ENCODE peak calls at places on chromosomes 3 and 15, in nine cellular contexts. Q, I, W, M, Z, A, O, N and Y are unnamed samples.

GRCh38 chr3:187165144-187165543 is 25.8 kb upstream of the RPL39L start:
- DNase-seq in N (no peak), A (no peak), M (peak), W (peak), Z (peak), I (peak), O (peak), Q (peak), Y (no peak)

GRCh38 chr15:73334086-73334485 is 34.7 kb downstream of the HCN4 start:
- DNase-seq in I (no peak), O (no peak), Q (no peak), A (peak), W (no peak), Z (no peak), N (no peak), M (no peak), Y (no peak)

GRCh38 chr15:69551391-69552056 is 98.9 kb downstream of the RPLP1 start:
- DNase-seq in Q (no peak), W (no peak), I (no peak), M (no peak), A (no peak), Z (no peak), N (no peak), O (no peak), Y (no peak)

GRCh38 chr15:55573224-55573623 is 14.9 kb downstream of the PYGO1 start:
- DNase-seq in N (no peak), Z (no peak), A (no peak), W (no peak), I (no peak), M (no peak), O (no peak), Q (no peak), Y (no peak)

GRCh38 chr3:180093535-180093934 is 56.8 kb upstream of the PEX5L start:
- DNase-seq in M (no peak), Z (no peak), I (no peak), W (no peak), A (no peak), N (no peak), Q (no peak), O (no peak), Y (no peak)

GRCh38 chr3:48997714-48998637 is 7.9 kb downstream of the P4HTM start:
- DNase-seq in I (no peak), Z (no peak), O (peak), W (no peak), A (no peak), M (no peak), N (no peak), Q (no peak), Y (no peak)

GRCh38 chr15:74144153-74144775 is 13.9 kb downstream of the ISLR2 start:
- DNase-seq in Z (no peak), Q (no peak), A (no peak), N (no peak), W (no peak), M (no peak), O (no peak), I (no peak), Y (no peak)

GRCh38 chr15:62739507-62739906 is 303.0 kb upstream of the TPM1 start:
- DNase-seq in O (no peak), M (no peak), N (no peak), A (no peak), Z (no peak), I (peak), Q (no peak), W (peak), Y (no peak)

GRCh38 chr15:69783211-69783610 is 314.5 kb downstream of the TLE3 start:
- DNase-seq in O (no peak), A (no peak), N (no peak), M (no peak), W (no peak), Q (no peak), Z (no peak), I (no peak), Y (no peak)

GRCh38 chr15:74146277-74146800 is 16.0 kb downstream of the ISLR2 start:
- DNase-seq in I (no peak), O (no peak), Z (no peak), A (no peak), Q (no peak), N (no peak), M (no peak), W (no peak), Y (no peak)

GRCh38 chr3:88031543-88032148 is 27.2 kb downstream of the CGGBP1 start:
- DNase-seq in W (peak), A (no peak), O (no peak), M (peak), Q (no peak), Z (no peak), N (peak), I (peak), Y (no peak)

GRCh38 chr3:53198256-53198977 is 37.4 kb downstream of the PRKCD start:
- DNase-seq in I (no peak), Z (no peak), O (no peak), Q (peak), W (no peak), A (no peak), N (no peak), M (no peak), Y (no peak)

GRCh38 chr15:69880616-69881309 is 217.0 kb downstream of the TLE3 start:
- DNase-seq in Q (no peak), O (no peak), N (no peak), M (no peak), Z (no peak), I (no peak), A (no peak), W (no peak), Y (no peak)

GRCh38 chr3:115402651-115403050 is 220.7 kb upstream of the GAP43 start:
- DNase-seq in M (no peak), A (no peak), Q (no peak), O (no peak), I (no peak), W (no peak), Z (no peak), N (no peak), Y (no peak)

GRCh38 chr3:182214406-182214805 is 502.7 kb downstream of the SOX2 start:
- DNase-seq in I (no peak), Q (no peak), O (no peak), Z (no peak), A (no peak), N (no peak), M (no peak), W (no peak), Y (no peak)

GRCh38 chr3:180564676-180565075 is 37.3 kb upstream of the TTC14 start:
- DNase-seq in W (no peak), O (no peak), M (no peak), I (no peak), A (no peak), Z (no peak), N (no peak), Q (no peak), Y (no peak)

GRCh38 chr3:120506828-120507774 is 56.3 kb upstream of the FSTL1 start:
- DNase-seq in Z (peak), A (no peak), Q (peak), O (no peak), N (no peak), I (peak), W (peak), M (peak), Y (no peak)

GRCh38 chr3:48064292-48064829 is 48.1 kb upstream of the MAP4 start:
- DNase-seq in O (no peak), N (no peak), M (no peak), W (peak), A (no peak), I (peak), Z (no peak), Q (no peak), Y (no peak)

GRCh38 chr15:29233566-29233965 is 36.1 kb downstream of the NSMCE3 start:
- DNase-seq in O (no peak), A (no peak), M (no peak), I (no peak), Q (no peak), N (no peak), Z (no peak), W (peak), Y (no peak)

GRCh38 chr3:114111060-114111790 is 54.7 kb downstream of the QTRT2 start:
- DNase-seq in Z (no peak), I (no peak), O (no peak), A (no peak), N (no peak), M (no peak), Q (no peak), W (no peak), Y (no peak)

GRCh38 chr15:60717008-60717407 is 238.1 kb upstream of the ICE2 start:
- DNase-seq in W (no peak), A (no peak), N (no peak), Z (no peak), I (no peak), O (no peak), Q (no peak), M (no peak), Y (no peak)

GRCh38 chr15:48520376-48521155 is 124.9 kb downstream of the FBN1 start:
- DNase-seq in I (no peak), O (no peak), Q (no peak), N (no peak), Z (no peak), W (no peak), M (no peak), A (no peak), Y (no peak)

GRCh38 chr3:158808697-158809096 is 6.8 kb downstream of the MFSD1 start:
- DNase-seq in I (peak), A (no peak), W (peak), M (peak), O (no peak), N (no peak), Z (no peak), Q (no peak), Y (no peak)

GRCh38 chr15:34514251-34514760 is 69.1 kb downstream of the GOLGA8B start:
- DNase-seq in Q (peak), I (no peak), M (no peak), W (no peak), Z (peak), A (no peak), O (peak), N (no peak), Y (peak)

GRCh38 chr3:186425788-186426730 is 64.0 kb upstream of the DGKG start:
- DNase-seq in W (peak), I (peak), Q (peak), N (no peak), A (no peak), M (no peak), O (no peak), Z (no peak), Y (no peak)

GRCh38 chr3:74469713-74470112 is 144.7 kb downstream of the CNTN3 start:
- DNase-seq in A (no peak), M (no peak), W (no peak), I (no peak), N (no peak), O (no peak), Z (no peak), Q (no peak), Y (no peak)

GRCh38 chr3:74465652-74466415 is 148.6 kb downstream of the CNTN3 start:
- DNase-seq in N (no peak), Z (no peak), Q (peak), M (no peak), I (no peak), O (no peak), A (no peak), W (peak), Y (no peak)

GRCh38 chr3:74469151-74469550 is 145.3 kb downstream of the CNTN3 start:
- DNase-seq in A (no peak), O (no peak), N (no peak), W (peak), M (no peak), Q (no peak), Z (no peak), I (no peak), Y (no peak)

DNA sequence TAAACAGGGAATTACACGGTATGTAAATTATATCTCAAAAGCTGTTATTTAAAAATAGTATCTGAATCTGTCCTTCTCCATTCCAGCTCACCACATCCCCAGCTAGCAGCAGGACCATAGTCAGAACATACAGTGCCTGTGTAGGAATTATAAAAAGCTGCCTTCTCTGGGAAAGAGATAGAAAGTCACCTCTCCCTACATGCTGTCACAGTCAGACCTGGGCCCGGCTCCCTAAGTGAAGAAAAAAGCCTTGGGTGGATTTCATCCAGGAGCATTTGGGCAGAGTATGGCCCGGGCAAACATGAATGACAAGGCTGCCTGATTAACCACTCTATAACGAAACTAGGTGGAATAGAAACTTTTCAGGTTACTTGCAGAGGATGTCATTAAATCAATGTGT is 144.1 kb downstream of the CNTN3 start:
- DNase-seq in A (no peak), O (no peak), Q (no peak), I (no peak), Z (no peak), M (no peak), W (no peak), N (no peak), Y (no peak)
- H3K27ac ChIP-seq in A (no peak), O (no peak), Q (no peak), I (no peak), Z (no peak), M (no peak), W (no peak), N (no peak), Y (no peak)

GRCh38 chr15:72195101-72195511 is 2.5 kb downstream of the GRAMD2A start:
- DNase-seq in N (no peak), A (no peak), I (no peak), Q (no peak), W (no peak), O (no peak), M (no peak), Z (no peak), Y (no peak)
- H3K27ac ChIP-seq in N (no peak), A (peak), I (no peak), Q (no peak), W (no peak), O (no peak), M (peak), Z (no peak), Y (no peak)

GRCh38 chr3:159856496-159857098 is 132.0 kb upstream of the IL12A start:
- DNase-seq in N (no peak), Q (no peak), I (no peak), W (no peak), O (no peak), A (no peak), M (no peak), Z (no peak), Y (no peak)

GRCh38 chr3:159852821-159853505 is 135.7 kb upstream of the IL12A start:
- DNase-seq in N (no peak), W (peak), M (peak), O (peak), A (no peak), I (peak), Q (peak), Z (peak), Y (no peak)

GRCh38 chr3:159853506-159853864 is 135.2 kb upstream of the IL12A start:
- DNase-seq in M (no peak), Z (no peak), Q (no peak), W (no peak), A (no peak), N (no peak), O (no peak), I (no peak), Y (no peak)

GRCh38 chr3:159855599-159856495 is 132.8 kb upstream of the IL12A start:
- DNase-seq in Z (no peak), Q (no peak), M (no peak), I (no peak), O (no peak), W (no peak), A (no peak), N (no peak), Y (no peak)

DNA sequence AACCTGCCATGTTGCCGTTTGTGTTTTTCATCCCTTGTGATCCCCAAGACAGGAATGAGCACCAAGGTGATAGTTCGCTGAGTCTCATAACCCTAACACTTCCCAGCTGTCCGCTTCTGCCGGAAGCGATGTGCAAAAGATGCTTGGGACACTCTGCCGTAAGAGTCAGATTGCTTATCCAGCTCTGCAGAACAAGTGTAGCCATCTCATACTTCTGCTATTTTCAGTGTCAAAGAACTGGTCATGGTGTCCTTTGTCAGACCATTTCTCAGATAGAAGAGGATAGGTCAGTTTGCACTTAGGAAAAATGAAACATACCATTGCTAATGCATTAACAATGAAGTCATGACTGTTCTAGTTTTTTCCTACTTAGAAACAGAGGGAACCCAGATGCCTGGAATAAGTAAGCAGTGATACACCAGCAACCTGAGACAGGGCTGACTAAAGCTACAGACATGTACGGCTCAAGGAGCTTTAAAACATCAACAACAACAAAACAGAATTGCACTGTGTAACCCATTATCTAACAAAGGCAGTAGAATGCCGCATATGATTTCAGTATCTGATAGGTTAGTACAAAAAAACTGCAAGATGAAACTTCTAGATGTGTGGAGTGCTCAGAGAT is 134.0 kb upstream of the IL12A start:
- DNase-seq in W (peak), Q (peak), O (no peak), M (peak), A (no peak), N (no peak), I (peak), Z (no peak), Y (no peak)
- H3K27ac ChIP-seq in W (peak), Q (peak), O (peak), M (peak), A (no peak), N (no peak), I (peak), Z (peak), Y (no peak)

DNA sequence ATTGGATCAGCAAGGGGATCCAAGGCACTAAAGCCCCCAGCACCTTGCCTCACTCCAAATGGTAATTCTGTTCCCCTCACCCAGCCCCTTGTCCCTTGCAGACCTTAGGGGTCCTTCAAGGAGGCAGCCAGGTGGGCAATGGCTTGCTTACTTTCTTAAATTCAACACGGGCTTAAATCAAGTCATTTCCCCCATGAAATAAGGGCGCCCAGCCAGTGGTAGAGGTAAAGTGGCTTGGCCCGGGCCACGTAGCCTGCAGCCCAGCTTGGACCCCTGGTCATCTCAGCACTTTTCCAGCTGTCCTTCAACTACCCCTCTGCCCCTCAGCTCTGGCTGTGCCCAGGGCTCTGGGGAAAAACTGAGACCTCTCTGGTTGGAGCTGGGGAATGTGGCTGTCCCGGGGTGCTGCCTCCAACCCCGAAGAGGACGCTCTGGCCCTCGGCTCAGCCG is 1.2 kb downstream of the PSTPIP1 start:
- DNase-seq in M (no peak), Q (no peak), A (peak), W (no peak), Z (no peak), N (no peak), I (no peak), O (no peak), Y (no peak)
- H3K27ac ChIP-seq in M (peak), Q (no peak), A (no peak), W (no peak), Z (no peak), N (peak), I (no peak), O (no peak), Y (peak)

DNA sequence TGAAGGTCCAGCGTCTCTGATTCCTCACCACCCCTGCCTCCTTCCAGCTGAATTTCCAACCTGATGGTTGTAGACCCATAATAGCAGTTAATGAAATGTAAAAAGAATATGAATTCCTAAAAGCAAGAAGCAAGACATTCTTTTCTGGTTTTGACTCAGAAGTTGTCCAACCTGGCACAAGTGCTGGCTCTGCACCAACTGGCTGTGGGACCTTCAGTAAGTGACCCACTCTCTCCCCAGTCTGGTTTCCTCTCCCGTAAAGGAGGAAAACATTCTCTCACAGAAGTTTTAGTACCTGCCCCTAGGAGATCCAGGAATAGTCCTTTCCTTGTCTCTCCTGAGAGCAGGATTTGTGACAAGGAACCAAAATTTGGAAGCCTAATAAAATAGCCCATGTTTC is 236.9 kb upstream of the TRIM42 start:
- DNase-seq in O (no peak), M (peak), W (peak), A (no peak), I (peak), Z (peak), Q (no peak), N (no peak), Y (no peak)
- H3K27ac ChIP-seq in O (no peak), M (no peak), W (no peak), A (no peak), I (no peak), Z (no peak), Q (no peak), N (no peak), Y (no peak)

GRCh38 chr3:8421711-8422110 is 79.9 kb upstream of the LMCD1 start:
- DNase-seq in M (no peak), W (no peak), A (no peak), Q (no peak), Z (no peak), I (no peak), O (no peak), N (no peak), Y (no peak)

GRCh38 chr3:8421267-8421666 is 80.4 kb upstream of the LMCD1 start:
- DNase-seq in O (no peak), N (no peak), I (no peak), W (no peak), Q (no peak), Z (no peak), M (no peak), A (no peak), Y (no peak)

GRCh38 chr3:8423307-8423706 is 78.3 kb upstream of the LMCD1 start:
- DNase-seq in A (no peak), Z (no peak), O (no peak), M (no peak), W (no peak), I (no peak), Q (no peak), N (no peak), Y (no peak)

GRCh38 chr3:8416965-8417364 is 84.7 kb upstream of the LMCD1 start:
- DNase-seq in O (no peak), A (no peak), I (peak), W (peak), Q (peak), Z (no peak), N (no peak), M (peak), Y (no peak)

DNA sequence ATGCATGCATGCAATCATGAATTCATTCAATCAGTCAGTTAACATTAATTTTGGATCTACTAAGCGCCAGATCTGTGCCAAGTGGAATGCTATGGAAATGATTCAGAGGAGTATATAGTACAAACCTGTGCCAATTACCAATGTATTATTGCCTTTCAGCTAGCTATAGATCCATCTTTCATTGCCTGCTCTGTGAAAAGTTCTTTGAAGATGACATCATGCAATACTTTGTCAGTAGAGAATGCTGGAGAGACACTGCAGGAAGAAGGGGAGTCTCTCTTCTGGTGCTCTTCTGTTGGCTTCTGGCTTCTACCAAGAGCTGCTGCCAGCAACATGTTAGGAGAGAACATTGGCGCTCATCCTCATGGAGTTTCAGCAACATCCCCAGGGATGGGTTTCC is 81.0 kb upstream of the LMCD1 start:
- DNase-seq in I (no peak), A (no peak), Z (no peak), M (no peak), N (no peak), Q (no peak), W (no peak), O (no peak), Y (no peak)
- H3K27ac ChIP-seq in I (no peak), A (no peak), Z (no peak), M (no peak), N (no peak), Q (no peak), W (no peak), O (no peak), Y (no peak)

GRCh38 chr3:37785718-37786117 is 76.0 kb upstream of the CTDSPL start:
- DNase-seq in I (no peak), O (no peak), A (no peak), M (no peak), W (no peak), N (no peak), Q (no peak), Z (no peak), Y (no peak)

GRCh38 chr3:37787027-37787868 is 74.4 kb upstream of the CTDSPL start:
- DNase-seq in M (no peak), Z (peak), Q (no peak), I (no peak), W (no peak), O (no peak), N (no peak), A (no peak), Y (no peak)
- H3K27ac ChIP-seq in M (no peak), Z (peak), Q (no peak), I (no peak), W (no peak), O (no peak), N (no peak), A (peak), Y (no peak)